ENCODE peak calls at places on chromosomes 2 and 18, in four cellular contexts. A, W, E and P are unnamed samples.

GRCh38 chr2:165902929-165903328 is 50.6 kb downstream of the TTC21B start:
- DNase-seq in A (no peak), W (no peak), E (peak; percentile 47), P (peak; percentile 38)

GRCh38 chr2:20963867-20964266 is 80.0 kb downstream of the APOB start:
- DNase-seq in A (no peak), W (no peak), E (no peak), P (no peak)

GRCh38 chr2:23351388-23352141 is 33.4 kb upstream of the KLHL29 start:
- DNase-seq in A (no peak), W (no peak), E (peak; percentile 86), P (peak; percentile 85)

GRCh38 chr2:160794926-160795325 is 301.3 kb upstream of the RBMS1 start:
- DNase-seq in A (no peak), W (no peak), E (no peak), P (peak; percentile 25)

GRCh38 chr18:63084220-63084619 is 235.3 kb downstream of the BCL2 start:
- DNase-seq in A (no peak), W (no peak), E (no peak), P (no peak)

GRCh38 chr2:148645925-148646559 is 1.5 kb downstream of the EPC2 start:
- DNase-seq in A (peak; percentile 69), W (peak; percentile 44), E (peak; percentile 93), P (peak; percentile 90)

GRCh38 chr2:237405006-237405559 is 8.9 kb downstream of the COL6A3 start:
- DNase-seq in A (no peak), W (no peak), E (peak; percentile 46), P (peak; percentile 62)

GRCh38 chr2:28442328-28442727 is 49.7 kb downstream of the FOSL2 start:
- DNase-seq in A (no peak), W (no peak), E (no peak), P (no peak)

GRCh38 chr2:134457353-134457752 is 203.5 kb downstream of the MGAT5 start:
- DNase-seq in A (no peak), W (no peak), E (no peak), P (no peak)

GRCh38 chr2:128623776-128624424 is 305.2 kb upstream of the HS6ST1 start:
- DNase-seq in A (no peak), W (no peak), E (peak; percentile 92), P (peak; percentile 86)

GRCh38 chr2:96065381-96065930 is 30.7 kb upstream of the GPAT2 start:
- DNase-seq in A (no peak), W (no peak), E (no peak), P (no peak)

GRCh38 chr2:23497063-23497462 is 112.1 kb downstream of the KLHL29 start:
- DNase-seq in A (no peak), W (no peak), E (peak; percentile 59), P (peak; percentile 44)

GRCh38 chr2:216694201-216694825 is 1.0 kb downstream of the IGFBP5 start:
- DNase-seq in A (peak; percentile 70), W (no peak), E (peak; percentile 56), P (peak; percentile 22)

GRCh38 chr18:36035253-36035652 is 32.1 kb downstream of the RPRD1A start:
- DNase-seq in A (peak; percentile 94), W (no peak), E (peak; percentile 78), P (no peak)

GRCh38 chr18:49784427-49785185 is 28.7 kb downstream of the ACAA2 start:
- DNase-seq in A (no peak), W (no peak), E (peak; percentile 9), P (peak; percentile 64)

GRCh38 chr2:105836840-105837692 is 92.4 kb downstream of the NCK2 start:
- DNase-seq in A (no peak), W (no peak), E (no peak), P (no peak)

GRCh38 chr2:8644605-8645175 is 37.2 kb upstream of the ID2 start:
- DNase-seq in A (no peak), W (no peak), E (no peak), P (peak; percentile 50)

GRCh38 chr18:67199993-67200617 is 316.4 kb downstream of the DSEL start:
- DNase-seq in A (peak; percentile 52), W (no peak), E (peak; percentile 68), P (peak; percentile 83)

GRCh38 chr2:58497189-58497588 is 256.1 kb upstream of the FANCL start:
- DNase-seq in A (no peak), W (no peak), E (no peak), P (no peak)

GRCh38 chr18:50955246-50955645 is 12.6 kb upstream of the ELAC1 start:
- DNase-seq in A (no peak), W (no peak), E (no peak), P (no peak)

GRCh38 chr2:28348149-28348567 is 44.5 kb upstream of the FOSL2 start:
- DNase-seq in A (no peak), W (peak; percentile 17), E (no peak), P (no peak)

GRCh38 chr2:2739231-2739795 is 408.2 kb upstream of the MYT1L start:
- DNase-seq in A (no peak), W (no peak), E (no peak), P (no peak)

GRCh38 chr2:99940963-99941362 is 201.4 kb downstream of the AFF3 start:
- DNase-seq in A (no peak), W (no peak), E (peak; percentile 35), P (peak; percentile 4)

GRCh38 chr2:36403675-36404230 is 48.2 kb downstream of the CRIM1 start:
- DNase-seq in A (no peak), W (no peak), E (peak; percentile 94), P (peak; percentile 46)

GRCh38 chr18:46402945-46403344 is 254.1 kb downstream of the LOXHD1 start:
- DNase-seq in A (no peak), W (no peak), E (no peak), P (no peak)

GRCh38 chr2:195486520-195486919 is 170.5 kb upstream of the SLC39A10 start:
- DNase-seq in A (no peak), W (no peak), E (no peak), P (no peak)

GRCh38 chr2:139000087-139000486 is 219.9 kb upstream of the NXPH2 start:
- DNase-seq in A (no peak), W (no peak), E (no peak), P (no peak)

GRCh38 chr2:28736034-28736433 is 15.6 kb upstream of the PPP1CB start:
- DNase-seq in A (peak; percentile 56), W (no peak), E (peak; percentile 58), P (peak; percentile 50)

GRCh38 chr2:18436408-18437077 is 123.9 kb downstream of the RDH14 start:
- DNase-seq in A (no peak), W (no peak), E (peak; percentile 58), P (no peak)

GRCh38 chr2:126799306-126799705 is 99.4 kb upstream of the TEX51 start:
- DNase-seq in A (no peak), W (no peak), E (no peak), P (no peak)

GRCh38 chr2:121104721-121105141 is 180.3 kb downstream of the TFCP2L1 start:
- DNase-seq in A (no peak), W (no peak), E (peak; percentile 54), P (peak; percentile 28)

GRCh38 chr2:573805-574392 is 103.3 kb downstream of the TMEM18 start:
- DNase-seq in A (no peak), W (no peak), E (no peak), P (no peak)

GRCh38 chr2:55056024-55056521 is 5.8 kb upstream of the RTN4 start:
- DNase-seq in A (no peak), W (no peak), E (peak; percentile 51), P (peak; percentile 56)

GRCh38 chr18:75139226-75139911 is 69.6 kb downstream of the PTGR3 start:
- DNase-seq in A (peak; percentile 49), W (no peak), E (no peak), P (no peak)

GRCh38 chr2:18473241-18473841 is 87.1 kb downstream of the RDH14 start:
- DNase-seq in A (no peak), W (no peak), E (peak; percentile 87), P (peak; percentile 66)

GRCh38 chr2:50006327-50006726 is 852.0 kb upstream of the FSHR start:
- DNase-seq in A (no peak), W (no peak), E (no peak), P (no peak)

GRCh38 chr2:218265626-218266025 is 4.3 kb downstream of the AAMP start:
- DNase-seq in A (no peak), W (no peak), E (no peak), P (no peak)